ENCODE peak calls at places on chromosome X, in ten cellular contexts. E, J, T, X, O, W, K, F, L and B are unnamed samples.

GRCh38 chrX:124518888-124519287 is 172.5 kb downstream of the SH2D1A start:
- DNase-seq in E (no peak), J (no peak), T (no peak), X (no peak), O (no peak), W (no peak), K (no peak), F (no peak), L (no peak), B (no peak)

GRCh38 chrX:153845195-153845594 is 14.9 kb upstream of the PDZD4 start:
- DNase-seq in E (no peak), J (no peak), T (no peak), X (no peak), O (no peak), W (no peak), K (no peak), F (no peak), L (no peak), B (no peak)

GRCh38 chrX:11867610-11868345 is 109.7 kb downstream of the MSL3 start:
- DNase-seq in E (no peak), J (no peak), T (no peak), X (no peak), O (no peak), W (no peak), K (no peak), F (no peak), L (no peak), B (no peak)

GRCh38 chrX:22800360-22800759 is 199.4 kb upstream of the DDX53 start:
- DNase-seq in E (no peak), J (no peak), T (no peak), X (no peak), O (no peak), W (no peak), K (no peak), F (no peak), L (no peak), B (no peak)

GRCh38 chrX:18210470-18210869 is 10.2 kb downstream of the BEND2 start:
- DNase-seq in E (no peak), J (peak; percentile 24), T (no peak), X (no peak), O (peak; percentile 11), W (no peak), K (no peak), F (no peak), L (no peak), B (no peak)

GRCh38 chrX:85326234-85327059 is 53.0 kb downstream of the POF1B start:
- DNase-seq in E (no peak), J (no peak), T (no peak), X (no peak), O (no peak), W (no peak), K (no peak), F (no peak), L (no peak), B (no peak)

GRCh38 chrX:154598656-154599055 is 13.7 kb downstream of the CTAG1A start:
- DNase-seq in E (no peak), J (no peak), T (no peak), X (no peak), O (no peak), W (peak; percentile 24), K (no peak), F (no peak), L (no peak), B (no peak)

GRCh38 chrX:79270401-79270800 is 96.7 kb downstream of the ITM2A start:
- DNase-seq in E (no peak), J (no peak), T (no peak), X (peak; percentile 46), O (no peak), W (peak; percentile 64), K (peak; percentile 38), F (peak; percentile 65), L (peak; percentile 62), B (peak; percentile 44)

GRCh38 chrX:17692709-17693346 is 44.5 kb upstream of the SCML1 start:
- DNase-seq in E (no peak), J (peak; percentile 28), T (no peak), X (no peak), O (peak; percentile 83), W (no peak), K (no peak), F (no peak), L (no peak), B (no peak)

GRCh38 chrX:150731795-150732194 is 38.6 kb downstream of the MTMR1 start:
- DNase-seq in E (no peak), J (no peak), T (no peak), X (no peak), O (no peak), W (no peak), K (no peak), F (peak; percentile 53), L (no peak), B (no peak)

GRCh38 chrX:9519546-9520210 is 54.8 kb downstream of the TBL1X start:
- DNase-seq in E (no peak), J (no peak), T (no peak), X (no peak), O (no peak), W (no peak), K (no peak), F (no peak), L (no peak), B (no peak)

GRCh38 chrX:39675619-39676018 is 422.1 kb downstream of the BCOR start:
- DNase-seq in E (no peak), J (peak; percentile 9), T (no peak), X (no peak), O (no peak), W (no peak), K (no peak), F (no peak), L (no peak), B (no peak)

GRCh38 chrX:3541336-3541735 is 172.1 kb downstream of the PRKX start:
- DNase-seq in E (no peak), J (no peak), T (no peak), X (no peak), O (no peak), W (no peak), K (no peak), F (no peak), L (no peak), B (no peak)

GRCh38 chrX:70281951-70282350 is at the start of gene RAB41:
- DNase-seq in E (no peak), J (no peak), T (no peak), X (no peak), O (no peak), W (no peak), K (no peak), F (no peak), L (no peak), B (no peak)

GRCh38 chrX:9055354-9055753 is 21.4 kb upstream of the FAM9B start:
- DNase-seq in E (no peak), J (no peak), T (no peak), X (no peak), O (no peak), W (no peak), K (no peak), F (no peak), L (no peak), B (no peak)